ENCODE peak calls at places on chromosomes 16 and 17, in seven cellular contexts. One of them, this sample, is unnamed.

GRCh38 chr17:82051776-82052637 is at the start of the genes GPS1 and RFNG:
- DNase-seq in ovary: peak
- DNase-seq in body of pancreas: peak
- DNase-seq in CD8-positive, alpha-beta memory T cell: peak
- DNase-seq in GM23338: peak
- DNase-seq in AG04450: no peak
- DNase-seq in aorta: peak
- DNase-seq in this sample: peak

GRCh38 chr17:8151120-8151640 is 1.0 kb downstream of the PER1 start:
- DNase-seq in AG04450: peak
- DNase-seq in aorta: peak
- DNase-seq in body of pancreas: peak
- DNase-seq in GM23338: peak
- DNase-seq in CD8-positive, alpha-beta memory T cell: peak
- DNase-seq in ovary: peak
- DNase-seq in this sample: peak

GRCh38 chr17:76548378-76549214 is 8.8 kb downstream of the PRCD start:
- DNase-seq in GM23338: peak
- DNase-seq in CD8-positive, alpha-beta memory T cell: no peak
- DNase-seq in ovary: no peak
- DNase-seq in AG04450: no peak
- DNase-seq in aorta: no peak
- DNase-seq in body of pancreas: no peak
- DNase-seq in this sample: no peak

GRCh38 chr16:57303021-57303909 is 18.8 kb upstream of the PLLP start:
- DNase-seq in body of pancreas: no peak
- DNase-seq in GM23338: no peak
- DNase-seq in AG04450: no peak
- DNase-seq in ovary: no peak
- DNase-seq in CD8-positive, alpha-beta memory T cell: no peak
- DNase-seq in aorta: no peak
- DNase-seq in this sample: no peak

GRCh38 chr17:43723697-43724359 is 34.8 kb downstream of the SOST start:
- DNase-seq in aorta: peak
- DNase-seq in ovary: no peak
- DNase-seq in AG04450: no peak
- DNase-seq in GM23338: no peak
- DNase-seq in CD8-positive, alpha-beta memory T cell: no peak
- DNase-seq in body of pancreas: no peak
- DNase-seq in this sample: no peak

GRCh38 chr17:9410285-9410684 is 165.3 kb downstream of the STX8 start:
- DNase-seq in CD8-positive, alpha-beta memory T cell: no peak
- DNase-seq in aorta: no peak
- DNase-seq in body of pancreas: no peak
- DNase-seq in ovary: no peak
- DNase-seq in GM23338: no peak
- DNase-seq in AG04450: no peak
- DNase-seq in this sample: no peak

GRCh38 chr16:54568897-54569807 is 282.6 kb upstream of the IRX3 start:
- DNase-seq in aorta: no peak
- DNase-seq in AG04450: no peak
- DNase-seq in GM23338: no peak
- DNase-seq in CD8-positive, alpha-beta memory T cell: no peak
- DNase-seq in ovary: no peak
- DNase-seq in body of pancreas: no peak
- DNase-seq in this sample: no peak

GRCh38 chr16:56858375-56858774 is 6.6 kb upstream of the SLC12A3 start:
- DNase-seq in CD8-positive, alpha-beta memory T cell: no peak
- DNase-seq in body of pancreas: no peak
- DNase-seq in ovary: no peak
- DNase-seq in AG04450: no peak
- DNase-seq in aorta: peak
- DNase-seq in GM23338: no peak
- DNase-seq in this sample: no peak

GRCh38 chr16:62638324-62638911 is 602.2 kb upstream of the CDH8 start:
- DNase-seq in GM23338: no peak
- DNase-seq in aorta: no peak
- DNase-seq in CD8-positive, alpha-beta memory T cell: no peak
- DNase-seq in body of pancreas: no peak
- DNase-seq in AG04450: no peak
- DNase-seq in ovary: no peak
- DNase-seq in this sample: no peak

GRCh38 chr16:66207139-66207863 is 159.2 kb upstream of the CDH5 start:
- DNase-seq in AG04450: no peak
- DNase-seq in body of pancreas: no peak
- DNase-seq in CD8-positive, alpha-beta memory T cell: no peak
- DNase-seq in aorta: no peak
- DNase-seq in ovary: no peak
- DNase-seq in GM23338: no peak
- DNase-seq in this sample: peak

GRCh38 chr17:28841901-28842281 is 699 bp downstream of the FAM222B start:
- DNase-seq in body of pancreas: no peak
- DNase-seq in AG04450: no peak
- DNase-seq in CD8-positive, alpha-beta memory T cell: no peak
- DNase-seq in aorta: no peak
- DNase-seq in ovary: no peak
- DNase-seq in GM23338: no peak
- DNase-seq in this sample: no peak

GRCh38 chr16:72819345-72819744 is 228.6 kb downstream of the ZFHX3 start:
- DNase-seq in GM23338: no peak
- DNase-seq in body of pancreas: no peak
- DNase-seq in aorta: no peak
- DNase-seq in CD8-positive, alpha-beta memory T cell: no peak
- DNase-seq in ovary: no peak
- DNase-seq in AG04450: no peak
- DNase-seq in this sample: no peak

GRCh38 chr17:78759203-78759968 is 22.7 kb downstream of the CYTH1 start:
- DNase-seq in AG04450: no peak
- DNase-seq in GM23338: no peak
- DNase-seq in body of pancreas: peak
- DNase-seq in CD8-positive, alpha-beta memory T cell: peak
- DNase-seq in ovary: peak
- DNase-seq in aorta: peak
- DNase-seq in this sample: no peak

GRCh38 chr16:50386819-50387218 is 18.0 kb upstream of the BRD7 start:
- DNase-seq in CD8-positive, alpha-beta memory T cell: no peak
- DNase-seq in ovary: no peak
- DNase-seq in body of pancreas: no peak
- DNase-seq in aorta: no peak
- DNase-seq in GM23338: no peak
- DNase-seq in AG04450: no peak
- DNase-seq in this sample: no peak

GRCh38 chr16:17561056-17561455 is 90.3 kb upstream of the XYLT1 start:
- DNase-seq in CD8-positive, alpha-beta memory T cell: no peak
- DNase-seq in AG04450: no peak
- DNase-seq in body of pancreas: no peak
- DNase-seq in GM23338: no peak
- DNase-seq in aorta: no peak
- DNase-seq in ovary: no peak
- DNase-seq in this sample: no peak

DNA sequence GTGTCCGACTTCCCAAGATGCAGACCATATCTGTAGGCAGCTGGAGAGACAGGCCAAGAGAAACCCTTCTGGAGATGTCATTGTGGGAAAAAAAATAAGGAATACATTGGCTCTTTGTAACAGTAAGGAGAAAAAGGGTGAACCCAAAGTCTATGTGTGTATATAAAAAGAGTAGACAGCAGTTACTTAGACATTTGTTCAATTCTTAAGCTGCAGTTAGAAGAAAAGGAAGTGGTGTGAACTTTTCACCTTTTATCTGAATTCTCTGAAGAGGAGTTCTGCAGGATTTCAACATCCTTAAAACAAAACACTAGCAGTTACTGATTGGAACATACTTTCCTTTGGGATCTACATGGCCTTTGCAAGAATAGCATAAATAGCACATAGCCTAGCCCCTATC is 21.7 kb downstream of the FAM117A start:
- DNase-seq in GM23338: no peak
- DNase-seq in AG04450: no peak
- DNase-seq in CD8-positive, alpha-beta memory T cell: no peak
- DNase-seq in aorta: no peak
- DNase-seq in body of pancreas: no peak
- DNase-seq in ovary: no peak
- DNase-seq in this sample: no peak
- H3K4me3 ChIP-seq in GM23338: no peak
- H3K4me3 ChIP-seq in AG04450: no peak
- H3K4me3 ChIP-seq in CD8-positive, alpha-beta memory T cell: peak
- H3K4me3 ChIP-seq in aorta: no peak
- H3K4me3 ChIP-seq in body of pancreas: no peak
- H3K4me3 ChIP-seq in ovary: no peak
- H3K4me3 ChIP-seq in this sample: no peak

DNA sequence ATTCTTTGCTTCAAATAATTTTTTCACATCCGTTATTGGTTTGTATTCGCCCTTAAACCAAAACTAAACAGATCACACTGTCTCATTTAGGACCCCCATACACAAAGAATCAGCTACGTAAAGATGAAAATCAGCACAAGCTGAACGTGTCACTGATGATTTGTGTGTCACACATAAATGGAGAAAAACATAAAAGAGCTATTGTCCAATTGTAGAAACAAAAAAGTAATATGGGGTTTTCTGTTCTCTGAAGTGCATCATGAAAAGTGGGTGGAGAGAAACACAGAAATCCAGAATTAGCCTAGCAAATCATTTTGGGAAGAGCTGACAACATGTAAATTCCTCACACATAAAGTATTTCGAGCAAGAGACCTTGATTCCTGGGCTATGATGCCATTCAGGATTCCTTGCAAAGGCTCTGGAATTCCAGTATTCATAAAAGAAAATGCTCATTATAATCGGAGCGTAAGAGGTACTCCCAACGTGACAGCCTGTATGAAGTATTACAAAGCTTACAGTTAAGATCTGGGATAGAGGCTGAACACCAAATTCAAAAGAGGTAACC is 1.1 kb downstream of the DCUN1D3 start:
- DNase-seq in ovary: no peak
- DNase-seq in aorta: no peak
- DNase-seq in CD8-positive, alpha-beta memory T cell: no peak
- DNase-seq in AG04450: peak
- DNase-seq in GM23338: no peak
- DNase-seq in body of pancreas: no peak
- DNase-seq in this sample: peak
- H3K27ac ChIP-seq in ovary: no peak
- H3K27ac ChIP-seq in aorta: peak
- H3K27ac ChIP-seq in CD8-positive, alpha-beta memory T cell: peak
- H3K27ac ChIP-seq in AG04450: peak
- H3K27ac ChIP-seq in GM23338: peak
- H3K27ac ChIP-seq in body of pancreas: peak
- H3K27ac ChIP-seq in this sample: peak

DNA sequence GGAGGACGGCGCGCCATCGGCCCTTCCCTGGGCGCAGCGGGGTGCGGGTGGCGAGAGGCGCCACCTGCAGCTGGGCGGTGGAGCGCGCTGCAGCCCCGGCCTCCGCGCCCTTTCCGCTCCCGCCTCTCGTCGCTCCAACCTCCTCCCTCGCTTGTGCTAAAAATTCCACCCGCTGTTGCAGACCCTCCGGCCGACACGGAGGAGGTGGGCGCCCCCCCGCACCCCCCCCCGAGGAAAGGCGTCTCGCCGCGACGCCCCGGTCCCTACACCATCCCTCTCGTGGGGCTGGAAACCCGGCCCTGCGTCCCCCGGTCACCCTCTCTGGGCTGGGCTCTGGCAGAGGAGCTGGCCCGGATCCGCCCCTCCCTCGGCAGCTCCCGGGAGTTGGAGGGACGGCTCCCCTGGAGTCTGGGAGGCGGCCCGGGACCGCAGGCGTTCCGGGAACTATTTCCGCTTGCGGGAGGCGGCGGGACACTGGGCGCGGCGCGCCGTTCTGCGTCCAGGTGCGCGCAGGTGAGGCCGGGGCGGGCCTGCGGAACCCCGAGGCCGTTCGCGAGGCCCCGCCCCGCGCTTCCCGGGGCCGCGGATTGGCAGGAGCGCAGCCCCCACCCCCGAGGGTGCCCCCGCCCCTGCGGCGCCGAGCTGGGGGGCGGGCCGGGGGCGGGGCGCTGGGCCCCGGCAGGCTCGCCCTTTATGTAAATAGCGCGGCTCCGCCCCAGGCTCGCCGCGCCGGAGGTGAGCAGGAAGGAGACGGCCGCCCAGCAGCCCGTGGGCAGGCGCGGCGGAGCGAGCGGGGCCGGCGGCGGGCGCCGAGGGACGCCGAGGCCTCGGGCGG is at the start of gene LLGL2:
- DNase-seq in body of pancreas: peak
- DNase-seq in CD8-positive, alpha-beta memory T cell: peak
- DNase-seq in aorta: peak
- DNase-seq in GM23338: peak
- DNase-seq in ovary: peak
- DNase-seq in AG04450: no peak
- DNase-seq in this sample: peak
- H3K4me3 ChIP-seq in body of pancreas: peak
- H3K4me3 ChIP-seq in CD8-positive, alpha-beta memory T cell: peak
- H3K4me3 ChIP-seq in aorta: peak
- H3K4me3 ChIP-seq in GM23338: peak
- H3K4me3 ChIP-seq in ovary: peak
- H3K4me3 ChIP-seq in AG04450: peak
- H3K4me3 ChIP-seq in this sample: peak

GRCh38 chr16:260326-260725 is 15.4 kb downstream of the RGS11 start:
- DNase-seq in CD8-positive, alpha-beta memory T cell: no peak
- DNase-seq in body of pancreas: no peak
- DNase-seq in ovary: no peak
- DNase-seq in GM23338: no peak
- DNase-seq in AG04450: no peak
- DNase-seq in aorta: no peak
- DNase-seq in this sample: no peak

GRCh38 chr16:262121-262745 is 13.5 kb downstream of the RGS11 start:
- DNase-seq in aorta: no peak
- DNase-seq in body of pancreas: no peak
- DNase-seq in ovary: no peak
- DNase-seq in GM23338: no peak
- DNase-seq in CD8-positive, alpha-beta memory T cell: no peak
- DNase-seq in AG04450: no peak
- DNase-seq in this sample: no peak

GRCh38 chr16:259814-260253 is 15.9 kb downstream of the RGS11 start:
- DNase-seq in CD8-positive, alpha-beta memory T cell: no peak
- DNase-seq in body of pancreas: no peak
- DNase-seq in ovary: no peak
- DNase-seq in AG04450: no peak
- DNase-seq in aorta: no peak
- DNase-seq in GM23338: no peak
- DNase-seq in this sample: no peak

GRCh38 chr16:259226-259625 is 16.5 kb downstream of the RGS11 start:
- DNase-seq in aorta: no peak
- DNase-seq in body of pancreas: no peak
- DNase-seq in AG04450: no peak
- DNase-seq in ovary: no peak
- DNase-seq in CD8-positive, alpha-beta memory T cell: no peak
- DNase-seq in GM23338: no peak
- DNase-seq in this sample: no peak

DNA sequence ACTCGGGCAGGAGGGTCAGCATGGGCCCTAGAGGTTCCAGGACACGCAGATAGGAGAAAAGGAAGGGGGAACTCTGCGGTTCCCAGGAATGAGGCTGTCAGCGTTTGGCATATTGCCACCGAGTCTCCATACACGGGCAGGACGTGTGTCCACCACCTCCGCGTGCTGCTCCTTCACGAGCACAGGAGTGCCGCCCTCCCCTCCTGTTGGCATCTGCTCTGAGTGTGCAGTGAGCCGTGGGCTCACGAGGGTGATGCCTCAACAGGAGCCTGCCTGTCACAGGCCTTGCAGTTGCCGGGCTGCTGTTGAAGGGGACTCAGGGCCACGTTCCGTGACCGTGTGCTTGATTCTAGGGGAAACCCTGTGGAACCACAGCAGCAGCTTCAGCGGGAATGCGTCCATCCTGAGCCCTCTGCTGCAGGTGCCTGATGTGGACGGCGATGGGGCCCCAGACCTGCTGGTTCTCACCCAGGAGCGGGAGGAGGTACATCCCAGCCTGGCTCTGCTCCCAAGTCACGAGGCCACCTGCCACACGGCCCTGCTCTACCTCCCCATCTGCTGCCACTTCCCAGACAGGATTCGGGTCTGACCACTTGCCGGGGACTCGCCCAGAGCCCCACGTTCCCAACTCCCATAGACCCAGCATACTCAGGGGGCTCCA is 14.6 kb downstream of the RGS11 start:
- DNase-seq in ovary: no peak
- DNase-seq in aorta: no peak
- DNase-seq in AG04450: no peak
- DNase-seq in CD8-positive, alpha-beta memory T cell: no peak
- DNase-seq in body of pancreas: no peak
- DNase-seq in GM23338: no peak
- DNase-seq in this sample: no peak
- H3K27ac ChIP-seq in ovary: no peak
- H3K27ac ChIP-seq in aorta: no peak
- H3K27ac ChIP-seq in AG04450: no peak
- H3K27ac ChIP-seq in CD8-positive, alpha-beta memory T cell: no peak
- H3K27ac ChIP-seq in body of pancreas: no peak
- H3K27ac ChIP-seq in GM23338: no peak
- H3K27ac ChIP-seq in this sample: no peak